ENCODE peak calls at places on chromosomes 16 and 17, in eight cellular contexts. E is activated naive CD4-positive, alpha-beta T cell treated with Interleukin-2 at 50 U/mL for 16 hours; G is pons; I is Peyer's patch; J is MCF 10A; F is stimulated activated CD4-positive, alpha-beta T cell treated with anti-CD3 and anti-CD28 coated beads, Interleukin-2, amount 100 ng/mL, for 24 hours; U is activated CD4-positive, alpha-beta T cell treated with anti-CD3 and anti-CD28 coated beads, Interleukin-2, amount 50 U/mL, for 48 hours; K is amniotic stem cell. A is an unnamed sample.
A peak's percentile ranks its signal among the peaks of the same experiment; 100 is the strongest.

GRCh38 chr17:1375615-1376014 is 24.4 kb downstream of the YWHAE start:
- DNase-seq in G (peak; percentile 37), J (no peak), I (no peak), F (no peak), K (no peak), E (no peak), U (no peak), A (no peak)

GRCh38 chr17:62781826-62782225 is 26.3 kb downstream of the MARCHF10 start:
- DNase-seq in G (no peak), E (no peak), I (no peak), K (no peak), U (no peak), F (no peak), J (peak; percentile 95), A (no peak)

GRCh38 chr16:578870-579405 is 9.2 kb downstream of the PIGQ start:
- DNase-seq in U (peak; percentile 74), G (peak; percentile 29), J (peak; percentile 65), I (peak; percentile 90), F (peak; percentile 73), E (peak; percentile 72), K (no peak), A (no peak)

GRCh38 chr16:49462989-49463371 is 89.4 kb downstream of the C16orf78 start:
- DNase-seq in E (no peak), K (no peak), G (no peak), I (no peak), U (no peak), F (no peak), J (no peak), A (no peak)

GRCh38 chr17:78013683-78014467 is 55.4 kb downstream of the TNRC6C start:
- DNase-seq in E (peak; percentile 37), I (no peak), K (peak; percentile 53), G (peak; percentile 88), J (peak; percentile 81), U (peak; percentile 42), F (peak; percentile 33), A (peak; percentile 54)

GRCh38 chr17:2247005-2247404 is 56.6 kb downstream of the SMG6 start:
- DNase-seq in K (no peak), U (no peak), I (no peak), E (no peak), G (no peak), J (no peak), F (no peak), A (no peak)

GRCh38 chr16:21301895-21302291 is 23.8 kb upstream of the CRYM start:
- DNase-seq in G (no peak), J (no peak), K (no peak), I (no peak), U (no peak), F (no peak), E (no peak), A (no peak)

GRCh38 chr17:1422907-1423306 is 22.9 kb upstream of the YWHAE start:
- DNase-seq in U (no peak), J (peak; percentile 94), K (peak; percentile 75), G (no peak), F (no peak), E (no peak), I (no peak), A (no peak)

GRCh38 chr16:50675686-50676610 is 5.2 kb downstream of the SNX20 start:
- DNase-seq in U (no peak), I (peak; percentile 16), J (no peak), G (no peak), F (no peak), E (no peak), K (no peak), A (no peak)

GRCh38 chr17:73311781-73312641 is at the start of gene CDC42EP4:
- DNase-seq in I (peak; percentile 98), E (peak; percentile 90), J (peak; percentile 95), F (peak; percentile 91), G (peak; percentile 89), U (peak; percentile 91), K (peak; percentile 92), A (peak; percentile 89)

GRCh38 chr16:11674818-11675560 is 6.7 kb downstream of the SNN start:
- DNase-seq in K (no peak), I (no peak), U (no peak), E (no peak), F (no peak), G (no peak), J (peak; percentile 71), A (peak; percentile 15)